ENCODE peak calls at places on chromosomes 3 and 15, in nine cellular contexts. T is lower leg skin, B is glutamatergic neuron, E is hepatocyte, F is type B pancreatic cell, Y is AG09319, Q is GM12864, X is nephron progenitor cell, Z is PC-3. L is an unnamed sample.

GRCh38 chr15:59892995-59893394 is 111.1 kb upstream of the FOXB1 start:
- DNase-seq in F (no peak), T (no peak), Q (no peak), X (peak; percentile 47), Y (no peak), Z (peak; percentile 16), E (peak; percentile 59), B (no peak), L (no peak)

GRCh38 chr3:122674339-122674738 is 6.3 kb upstream of the PARP14 start:
- DNase-seq in F (no peak), Q (no peak), T (no peak), Y (no peak), X (no peak), E (no peak), Z (no peak), B (no peak), L (no peak)

GRCh38 chr3:52403271-52403841 is 41.5 kb downstream of the SEMA3G start:
- DNase-seq in X (no peak), T (no peak), E (no peak), B (no peak), F (no peak), Z (no peak), Q (no peak), Y (no peak), L (no peak)

GRCh38 chr15:81888748-81889479 is 156.9 kb downstream of the MEX3B start:
- DNase-seq in E (peak; percentile 26), Z (no peak), B (no peak), Y (no peak), X (no peak), Q (no peak), T (no peak), F (no peak), L (no peak)

GRCh38 chr15:40282870-40283614 is at the start of gene ANKRD63:
- DNase-seq in Y (no peak), X (peak; percentile 60), T (no peak), F (no peak), Q (no peak), Z (peak; percentile 20), E (no peak), B (no peak), L (no peak)

GRCh38 chr3:128515967-128516366 is 23.0 kb upstream of the GATA2 start:
- DNase-seq in X (no peak), E (no peak), Z (no peak), T (no peak), Q (no peak), Y (no peak), F (no peak), B (no peak), L (no peak)

GRCh38 chr3:194696702-194697101 is 11.0 kb downstream of the FAM43A start:
- DNase-seq in B (no peak), F (no peak), T (no peak), Z (no peak), X (no peak), Q (no peak), E (no peak), Y (no peak), L (no peak)

GRCh38 chr3:98746882-98747281 is 16.3 kb upstream of the ST3GAL6 start:
- DNase-seq in X (no peak), Q (no peak), E (no peak), Z (no peak), T (no peak), Y (no peak), F (no peak), B (no peak), L (no peak)

GRCh38 chr3:46017720-46018119 is 9.6 kb downstream of the XCR1 start:
- DNase-seq in T (no peak), Y (no peak), X (no peak), B (no peak), Q (no peak), F (no peak), E (no peak), Z (no peak), L (no peak)

GRCh38 chr3:194007598-194008337 is 128.2 kb upstream of the HES1 start:
- DNase-seq in Q (no peak), X (no peak), Z (no peak), Y (no peak), F (no peak), T (no peak), B (no peak), E (no peak), L (no peak)

GRCh38 chr3:171459130-171459941 is 869 bp downstream of the TNIK start:
- DNase-seq in Z (peak; percentile 48), F (no peak), E (peak; percentile 41), Y (no peak), B (peak; percentile 27), Q (no peak), X (peak; percentile 45), T (no peak), L (no peak)

GRCh38 chr3:122609798-122610559 is 32.5 kb downstream of the PARP15 start:
- DNase-seq in Z (peak; percentile 88), T (no peak), F (no peak), E (no peak), X (no peak), B (no peak), Q (peak; percentile 92), Y (peak; percentile 18), L (no peak)

GRCh38 chr3:161314836-161315391 is 56.4 kb downstream of the SPTSSB start:
- DNase-seq in T (no peak), E (no peak), Q (no peak), B (no peak), Y (no peak), Z (peak; percentile 79), X (no peak), F (no peak), L (no peak)

DNA sequence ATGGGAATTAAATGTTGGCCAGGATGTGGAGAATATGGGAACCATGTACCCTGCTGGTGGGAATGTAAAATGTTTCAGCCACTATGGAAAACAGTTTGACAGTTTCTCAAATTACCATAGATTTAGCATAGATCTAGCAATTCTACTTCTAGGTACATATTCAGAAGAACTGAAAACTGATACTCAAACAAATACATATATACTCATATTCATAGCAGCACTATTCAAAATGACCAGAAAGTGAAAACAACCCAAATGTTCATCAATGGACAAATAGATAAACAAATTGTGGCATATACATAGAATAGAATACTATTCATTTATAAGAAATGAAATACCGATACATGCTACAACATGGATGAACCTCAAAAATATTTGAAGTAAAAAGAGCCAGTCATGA is 539.4 kb downstream of the IGSF11 start:
- DNase-seq in E (no peak), Z (no peak), B (no peak), Q (no peak), Y (no peak), T (no peak), F (no peak), X (no peak), L (no peak)
- TF ChIP-seq CTCF in E (no peak), Z (no peak), B (no peak), Q (no peak), Y (no peak), T (no peak), F (peak; percentile 44), X (no peak), L (no peak)

DNA sequence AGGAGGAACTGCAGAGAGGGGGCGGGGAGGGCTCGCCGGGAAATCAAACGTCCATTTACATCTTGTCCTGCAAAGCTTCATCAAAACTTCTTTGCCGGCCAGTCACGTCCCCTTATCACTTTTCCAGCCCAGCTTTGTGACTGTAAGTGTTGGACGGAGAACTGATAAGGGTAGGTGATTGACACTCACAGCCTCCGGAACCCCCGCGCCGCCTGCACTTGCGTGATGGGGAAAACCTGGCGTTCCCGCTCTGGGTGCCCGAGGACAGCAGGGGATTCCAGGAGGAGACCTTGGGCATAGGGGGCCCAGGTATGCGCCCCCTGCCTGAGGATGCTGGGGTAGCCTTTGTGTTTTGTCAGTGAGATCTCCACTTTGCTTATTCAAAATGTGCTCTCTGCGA is 72.8 kb upstream of the ANKRD34C start:
- DNase-seq in X (peak; percentile 58), B (peak; percentile 50), T (no peak), E (peak; percentile 14), Q (no peak), Z (no peak), F (no peak), Y (no peak), L (no peak)
- TF ChIP-seq CTCF in X (peak; percentile 57), B (peak; percentile 53), T (no peak), E (peak; percentile 33), Q (peak; percentile 3), Z (peak; percentile 18), F (peak; percentile 65), Y (no peak), L (no peak)

GRCh38 chr3:170387952-170388351 is 30.4 kb downstream of the SKIL start:
- DNase-seq in Y (peak; percentile 34), Z (no peak), X (no peak), T (no peak), E (no peak), B (no peak), Q (no peak), F (no peak), L (no peak)
- TF ChIP-seq CTCF in Y (no peak), Z (no peak), X (no peak), T (no peak), E (no peak), B (no peak), Q (no peak), F (peak; percentile 58), L (no peak)

GRCh38 chr3:16262195-16262594 is 2.5 kb downstream of the DPH3 start:
- DNase-seq in Y (no peak), F (no peak), X (no peak), T (no peak), Q (no peak), B (no peak), Z (no peak), E (no peak), L (no peak)

GRCh38 chr3:16265455-16265786 is 409 bp downstream of the OXNAD1 start:
- DNase-seq in T (no peak), Z (no peak), B (no peak), F (no peak), Y (no peak), X (no peak), Q (no peak), E (no peak), L (no peak)

GRCh38 chr3:16264174-16264707 is 502 bp downstream of the DPH3 start:
- DNase-seq in Y (peak; percentile 31), T (no peak), E (no peak), X (no peak), B (no peak), Z (no peak), F (no peak), Q (no peak), L (no peak)

GRCh38 chr3:16266714-16267113 is 1.7 kb downstream of the OXNAD1 start:
- DNase-seq in E (no peak), Q (no peak), Z (peak; percentile 23), T (no peak), F (no peak), B (no peak), Y (no peak), X (no peak), L (no peak)

DNA sequence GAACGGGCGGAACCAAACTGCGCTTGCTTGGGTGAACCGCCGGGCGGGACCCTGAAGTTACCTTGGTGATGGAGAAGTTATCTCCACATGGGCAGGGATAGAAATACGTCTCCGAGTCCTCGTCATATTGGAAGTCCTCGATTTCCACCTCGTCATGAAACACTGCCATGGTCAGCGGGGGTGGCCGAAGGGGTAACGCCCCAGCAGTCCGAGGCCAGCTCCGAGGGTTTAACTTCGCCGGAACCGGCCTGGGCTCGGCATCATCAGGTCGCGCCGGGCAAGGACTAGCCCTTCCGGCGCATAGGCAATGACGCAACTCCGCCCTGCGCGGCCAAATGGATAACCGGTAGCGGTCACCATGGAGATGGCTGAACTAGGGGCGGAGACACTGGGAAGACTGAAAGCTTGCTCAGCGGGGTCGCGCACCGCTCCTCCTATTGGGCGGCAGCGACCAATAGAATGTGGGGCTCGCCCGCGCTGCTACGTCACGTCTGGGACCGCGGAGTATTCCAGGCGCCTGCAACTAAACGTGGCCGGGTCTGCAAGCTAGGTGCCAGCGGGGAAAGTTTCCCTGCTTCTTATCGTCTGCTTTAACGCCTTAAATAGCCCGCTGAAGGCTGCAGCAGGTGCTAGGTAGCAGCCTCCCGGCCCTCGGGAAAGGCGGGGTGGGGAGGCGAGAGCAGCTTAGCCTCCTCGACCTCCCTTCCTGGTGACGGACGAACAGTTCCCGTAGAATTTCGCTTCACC is at the start of the genes DPH3 and OXNAD1:
- DNase-seq in Z (peak; percentile 100), X (peak; percentile 99), Y (peak; percentile 99), B (peak; percentile 99), T (peak; percentile 100), Q (peak; percentile 98), F (peak; percentile 99), E (peak; percentile 100), L (peak; percentile 100)
- TF ChIP-seq CTCF in Z (no peak), X (no peak), Y (no peak), B (no peak), T (no peak), Q (peak; percentile 13), F (peak; percentile 59), E (no peak), L (no peak)

L was measured in coronary artery.